ENCODE peak calls at places on chromosomes 13 and 19, in four cellular contexts. H is fibroblast of the aortic adventitia, N is tibial nerve, M is fibroblast of pulmonary artery. R is an unnamed sample.

GRCh38 chr19:19865750-19866598 is at the start of gene ZNF253:
- DNase-seq in H (peak; percentile 85), N (peak; percentile 97), M (peak; percentile 95), R (peak; percentile 93)

GRCh38 chr19:56946164-56946563 is 105.6 kb upstream of the PEG3 start:
- DNase-seq in H (no peak), N (no peak), M (no peak), R (no peak)

GRCh38 chr19:48598996-48599626 is 7.4 kb upstream of the SPACA4 start:
- DNase-seq in H (no peak), N (no peak), M (no peak), R (no peak)

GRCh38 chr19:43495082-43495481 is 9.5 kb downstream of the PHLDB3 start:
- DNase-seq in H (no peak), N (no peak), M (no peak), R (no peak)

GRCh38 chr19:18833849-18834643 is 2.3 kb downstream of the UPF1 start:
- DNase-seq in H (no peak), N (no peak), M (no peak), R (no peak)

GRCh38 chr19:15274477-15274876 is 42.2 kb upstream of the EPHX3 start:
- DNase-seq in H (no peak), N (no peak), M (no peak), R (no peak)

GRCh38 chr13:49594576-49594975 is 9.2 kb upstream of the RCBTB1 start:
- DNase-seq in H (no peak), N (no peak), M (no peak), R (no peak)

GRCh38 chr13:72990883-72991282 is 67.9 kb upstream of the KLF5 start:
- DNase-seq in H (no peak), N (no peak), M (no peak), R (no peak)

GRCh38 chr19:10760268-10760944 is 42.5 kb downstream of the DNM2 start:
- DNase-seq in H (no peak), N (no peak), M (no peak), R (peak; percentile 47)

GRCh38 chr13:27961227-27962085 is 7.7 kb downstream of the CDX2 start:
- DNase-seq in H (no peak), N (no peak), M (no peak), R (no peak)

GRCh38 chr19:18230941-18231734 is 4.9 kb upstream of the PDE4C start:
- DNase-seq in H (no peak), N (no peak), M (no peak), R (no peak)

GRCh38 chr19:12985049-12985776 is 10.1 kb upstream of the NFIX start:
- DNase-seq in H (peak; percentile 28), N (peak; percentile 80), M (no peak), R (no peak)

GRCh38 chr19:35755550-35756371 is 1.1 kb downstream of the HSPB6 start:
- DNase-seq in H (peak; percentile 85), N (peak; percentile 90), M (peak; percentile 76), R (no peak)

GRCh38 chr19:16497042-16497441 is 848 bp downstream of the C19orf44 start:
- DNase-seq in H (peak; percentile 9), N (no peak), M (no peak), R (no peak)

GRCh38 chr19:3976495-3977241 is 5.8 kb upstream of the DAPK3 start:
- DNase-seq in H (no peak), N (no peak), M (no peak), R (no peak)

GRCh38 chr19:13830761-13831481 is 35.7 kb downstream of the ZSWIM4 start:
- DNase-seq in H (no peak), N (no peak), M (no peak), R (no peak)

GRCh38 chr19:18070181-18070580 is 16.6 kb downstream of the IL12RB1 start:
- DNase-seq in H (peak; percentile 13), N (no peak), M (no peak), R (no peak)

GRCh38 chr13:88051746-88052482 is 380.7 kb downstream of the SLITRK5 start:
- DNase-seq in H (no peak), N (no peak), M (no peak), R (no peak)
- TF ChIP-seq CTCF in H (no peak), N (no peak), M (no peak), R (no peak)

GRCh38 chr19:45641274-45642105 is 2.3 kb upstream of the EML2 start:
- DNase-seq in H (peak; percentile 63), N (peak; percentile 57), M (peak; percentile 69), R (peak; percentile 93)

GRCh38 chr19:45637890-45638667 is 1.1 kb downstream of the EML2 start:
- DNase-seq in H (peak; percentile 32), N (no peak), M (peak; percentile 72), R (no peak)

GRCh38 chr19:45636902-45637301 is 2.3 kb downstream of the EML2 start:
- DNase-seq in H (no peak), N (no peak), M (no peak), R (no peak)

GRCh38 chr19:45640849-45641273 is 1.7 kb upstream of the EML2 start:
- DNase-seq in H (no peak), N (no peak), M (no peak), R (no peak)

DNA sequence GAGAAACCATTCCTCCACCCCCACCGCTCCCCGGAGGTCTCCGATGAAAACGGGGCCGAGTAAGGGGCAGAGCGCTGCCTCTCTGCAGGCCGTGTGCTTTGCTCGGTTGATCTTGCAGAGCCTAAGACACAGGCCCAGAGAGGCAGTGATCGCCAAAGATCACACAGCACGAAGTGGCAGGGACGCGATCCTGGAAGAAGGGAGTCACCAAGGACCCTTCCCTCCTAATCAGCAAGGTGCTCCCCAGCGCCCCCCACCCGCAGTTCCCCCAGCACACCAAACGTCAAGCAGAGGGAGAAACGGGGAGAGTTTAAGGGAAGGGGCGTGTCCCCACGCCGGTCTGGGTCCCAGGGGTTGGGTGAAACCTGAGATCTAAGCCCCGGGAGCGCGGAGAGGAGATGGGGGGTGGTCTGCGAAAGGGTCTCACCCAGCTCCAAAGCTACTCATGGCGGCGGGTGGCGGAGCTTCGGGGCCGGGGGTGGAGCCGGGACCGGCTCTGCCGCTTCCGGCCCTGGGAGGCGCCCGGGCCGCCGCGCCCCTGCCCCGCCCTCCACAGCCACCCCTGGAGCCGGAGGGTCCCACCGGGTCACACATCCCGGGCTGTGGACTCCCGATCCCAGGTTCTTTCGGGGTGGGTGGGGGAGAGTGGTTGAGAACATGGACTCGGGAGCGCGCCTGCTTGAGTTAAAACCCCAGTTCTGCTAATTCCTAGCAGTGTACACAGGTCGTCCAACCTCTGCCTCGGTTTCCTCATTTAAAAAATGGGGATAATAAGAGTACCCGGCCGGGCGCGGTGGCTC is at the start of gene EML2:
- DNase-seq in H (no peak), N (no peak), M (no peak), R (no peak)
- TF ChIP-seq CTCF in H (peak; percentile 33), N (no peak), M (peak; percentile 14), R (peak; percentile 61)

DNA sequence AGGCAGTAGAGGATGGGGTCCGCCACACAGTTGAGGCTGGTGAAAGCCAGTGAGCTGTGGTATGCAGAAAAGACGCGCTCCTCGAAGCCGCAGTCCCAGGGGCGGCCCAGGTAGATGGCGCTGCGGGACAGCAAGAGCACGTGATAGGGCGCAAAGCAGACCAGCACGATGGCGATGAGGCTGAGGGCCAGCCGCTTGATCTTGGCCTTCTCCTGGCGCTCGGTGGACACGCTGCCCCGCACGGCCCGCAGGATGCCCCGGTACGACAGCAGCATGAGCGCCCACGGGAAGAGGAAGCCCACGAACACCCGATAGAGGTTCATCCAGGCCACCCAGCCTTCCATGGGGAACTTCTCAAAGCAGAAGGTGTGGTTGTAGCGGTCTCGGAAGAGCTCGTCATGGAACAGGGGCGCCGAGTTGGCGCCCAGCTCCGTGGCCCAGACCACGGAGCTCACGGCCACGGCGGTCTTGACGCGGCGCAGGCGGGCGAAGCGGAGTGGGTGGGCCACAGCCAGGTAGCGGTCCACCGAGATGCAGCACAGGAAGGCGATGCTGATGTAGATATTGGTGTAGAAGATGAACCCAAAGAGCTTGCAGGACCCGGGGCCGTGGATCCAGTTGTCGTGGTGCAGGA is 6.5 kb upstream of the OPA3 start:
- DNase-seq in H (no peak), N (no peak), M (no peak), R (no peak)
- TF ChIP-seq CTCF in H (peak; percentile 35), N (no peak), M (peak; percentile 24), R (peak; percentile 52)

GRCh38 chr19:41701401-41702075 is 6.9 kb upstream of the CEACAM5 start:
- DNase-seq in H (no peak), N (no peak), M (no peak), R (no peak)
- TF ChIP-seq CTCF in H (no peak), N (no peak), M (no peak), R (peak; percentile 65)